ENCODE peak calls at places on chromosomes 3 and 15, in seven cellular contexts. Z, G, M, U, C, P and A are unnamed samples.

GRCh38 chr3:45582407-45582806 is 12.1 kb upstream of the LIMD1 start:
- DNase-seq in Z (no peak), G (no peak), M (peak; percentile 61), U (no peak), C (no peak), P (no peak), A (no peak)

GRCh38 chr15:96064351-96064756 is 266.1 kb upstream of the NR2F2 start:
- DNase-seq in Z (no peak), G (no peak), M (no peak), U (no peak), C (no peak), P (no peak), A (no peak)

GRCh38 chr3:69454204-69454787 is 68.4 kb upstream of the FRMD4B start:
- DNase-seq in Z (no peak), G (no peak), M (no peak), U (no peak), C (no peak), P (no peak), A (no peak)

GRCh38 chr15:86125775-86126174 is 46.1 kb downstream of the AGBL1 start:
- DNase-seq in Z (no peak), G (no peak), M (no peak), U (no peak), C (no peak), P (no peak), A (no peak)

GRCh38 chr3:100001514-100002270 is 112.6 kb downstream of the FILIP1L start:
- DNase-seq in Z (no peak), G (no peak), M (no peak), U (no peak), C (no peak), P (no peak), A (no peak)

GRCh38 chr3:12948371-12948770 is 107.0 kb upstream of the RPL32 start:
- DNase-seq in Z (no peak), G (no peak), M (no peak), U (no peak), C (no peak), P (no peak), A (no peak)

GRCh38 chr15:66713843-66714508 is 11.9 kb downstream of the SMAD6 start:
- DNase-seq in Z (no peak), G (no peak), M (no peak), U (no peak), C (no peak), P (no peak), A (no peak)

GRCh38 chr3:48727511-48727910 is 10.5 kb upstream of the IP6K2 start:
- DNase-seq in Z (no peak), G (no peak), M (no peak), U (no peak), C (no peak), P (no peak), A (no peak)

GRCh38 chr15:25245801-25246622 is 192.8 kb downstream of the UBE3A start:
- DNase-seq in Z (peak; percentile 23), G (no peak), M (peak; percentile 41), U (peak; percentile 2), C (peak; percentile 5), P (peak; percentile 3), A (peak; percentile 5)

GRCh38 chr15:52109559-52110451 is 2.8 kb downstream of the BCL2L10 start:
- DNase-seq in Z (no peak), G (no peak), M (no peak), U (no peak), C (no peak), P (no peak), A (no peak)

GRCh38 chr3:133038089-133038730 is at the start of gene TMEM108:
- DNase-seq in Z (peak; percentile 55), G (peak; percentile 81), M (peak; percentile 88), U (peak; percentile 79), C (peak; percentile 75), P (peak; percentile 57), A (peak; percentile 9)

GRCh38 chr3:183185696-183186095 is 23.2 kb upstream of the LAMP3 start:
- DNase-seq in Z (no peak), G (no peak), M (no peak), U (no peak), C (peak; percentile 42), P (no peak), A (no peak)

GRCh38 chr3:129824926-129825541 is 68.5 kb downstream of the TMCC1 start:
- DNase-seq in Z (peak; percentile 53), G (no peak), M (no peak), U (peak; percentile 46), C (peak; percentile 39), P (no peak), A (no peak)

GRCh38 chr15:39124155-39124924 is 456.5 kb upstream of the THBS1 start:
- DNase-seq in Z (no peak), G (no peak), M (no peak), U (no peak), C (no peak), P (no peak), A (no peak)

GRCh38 chr15:74172751-74173544 is 562 bp upstream of the ISLR start:
- DNase-seq in Z (peak; percentile 20), G (peak; percentile 34), M (peak; percentile 89), U (peak; percentile 84), C (no peak), P (peak; percentile 67), A (peak; percentile 88)

GRCh38 chr3:59839810-59840515 is 790.1 kb upstream of the CFAP20DC start:
- DNase-seq in Z (no peak), G (no peak), M (no peak), U (no peak), C (no peak), P (no peak), A (no peak)

GRCh38 chr15:38010390-38010789 is 76.0 kb downstream of the TMCO5A start:
- DNase-seq in Z (no peak), G (no peak), M (no peak), U (no peak), C (no peak), P (no peak), A (no peak)

GRCh38 chr3:8069981-8070380 is 431.6 kb upstream of the LMCD1 start:
- DNase-seq in Z (no peak), G (no peak), M (no peak), U (no peak), C (no peak), P (no peak), A (no peak)

GRCh38 chr3:109396811-109397210 is 59.5 kb upstream of the DPPA4 start:
- DNase-seq in Z (no peak), G (no peak), M (no peak), U (no peak), C (no peak), P (no peak), A (no peak)

GRCh38 chr3:107524214-107525100 is 1.7 kb downstream of the BBX start:
- DNase-seq in Z (peak; percentile 72), G (peak; percentile 50), M (peak; percentile 77), U (peak; percentile 58), C (peak; percentile 57), P (peak; percentile 39), A (peak; percentile 69)
- TF ChIP-seq POLR2A in Z (peak; percentile 30), G (no peak), M (no peak), U (no peak), C (no peak), P (no peak), A (no peak)

GRCh38 chr3:110419096-110419495 is 652.5 kb upstream of the NECTIN3 start:
- DNase-seq in Z (no peak), G (no peak), M (no peak), U (no peak), C (no peak), P (no peak), A (no peak)
- H3K27ac ChIP-seq in Z (no peak overlapping the region), G (no peak overlapping the region), M (no peak overlapping the region), U (no peak overlapping the region), C (no peak overlapping the region), P (no peak overlapping the region), A (no peak overlapping the region)

DNA sequence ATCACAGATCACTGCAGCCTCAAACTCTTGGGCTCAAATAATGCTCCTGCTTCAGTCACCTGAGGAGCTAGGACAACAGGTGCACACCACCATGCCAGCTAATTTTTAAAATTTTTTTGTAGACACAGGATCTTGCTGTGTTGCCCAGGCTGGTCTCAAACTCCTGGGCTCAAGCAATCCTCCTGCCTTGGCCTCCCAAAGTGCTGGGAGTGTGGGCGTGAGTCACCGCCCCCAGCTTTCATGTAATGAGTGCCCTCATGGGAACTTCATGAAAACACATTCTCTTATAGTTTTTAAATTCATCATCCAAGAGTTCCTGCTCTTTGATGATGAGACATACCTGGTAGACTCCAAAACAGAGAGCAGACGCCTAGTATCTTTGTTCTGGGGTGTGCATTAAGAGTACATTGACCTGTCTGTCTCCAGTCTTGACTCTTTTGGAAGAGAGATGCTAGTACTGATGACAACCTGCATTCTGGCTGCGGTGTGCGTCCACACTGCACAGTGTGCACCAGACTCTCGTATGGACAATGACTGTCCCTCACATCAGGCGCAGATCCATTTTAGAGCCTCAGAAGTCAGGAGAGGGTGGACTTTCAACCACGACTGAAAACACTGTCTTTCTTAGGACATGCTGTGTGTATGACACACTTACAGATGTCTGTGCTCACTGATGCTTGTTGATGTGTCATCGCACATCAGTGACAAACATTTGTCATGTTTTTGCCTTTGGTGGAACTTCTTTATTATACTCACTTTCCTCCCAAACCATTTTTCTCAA is 2.0 kb downstream of the NRROS start:
- DNase-seq in Z (no peak), G (no peak), M (no peak), U (no peak), C (no peak), P (no peak), A (no peak)
- TF ChIP-seq POLR2A in Z (no peak), G (no peak), M (no peak), U (no peak), C (no peak), P (no peak), A (no peak)

GRCh38 chr3:57105585-57105984 is 45.1 kb downstream of the SPATA12 start:
- DNase-seq in Z (no peak), G (no peak), M (no peak), U (no peak), C (no peak), P (no peak), A (no peak)

GRCh38 chr3:57095361-57095760 is 34.9 kb downstream of the SPATA12 start:
- DNase-seq in Z (no peak), G (no peak), M (no peak), U (no peak), C (no peak), P (no peak), A (no peak)

GRCh38 chr3:57097536-57097935 is 37.1 kb downstream of the SPATA12 start:
- DNase-seq in Z (no peak), G (no peak), M (no peak), U (no peak), C (no peak), P (no peak), A (no peak)

GRCh38 chr3:57098418-57099310 is 38.2 kb downstream of the SPATA12 start:
- DNase-seq in Z (no peak), G (no peak), M (no peak), U (no peak), C (no peak), P (no peak), A (no peak)

DNA sequence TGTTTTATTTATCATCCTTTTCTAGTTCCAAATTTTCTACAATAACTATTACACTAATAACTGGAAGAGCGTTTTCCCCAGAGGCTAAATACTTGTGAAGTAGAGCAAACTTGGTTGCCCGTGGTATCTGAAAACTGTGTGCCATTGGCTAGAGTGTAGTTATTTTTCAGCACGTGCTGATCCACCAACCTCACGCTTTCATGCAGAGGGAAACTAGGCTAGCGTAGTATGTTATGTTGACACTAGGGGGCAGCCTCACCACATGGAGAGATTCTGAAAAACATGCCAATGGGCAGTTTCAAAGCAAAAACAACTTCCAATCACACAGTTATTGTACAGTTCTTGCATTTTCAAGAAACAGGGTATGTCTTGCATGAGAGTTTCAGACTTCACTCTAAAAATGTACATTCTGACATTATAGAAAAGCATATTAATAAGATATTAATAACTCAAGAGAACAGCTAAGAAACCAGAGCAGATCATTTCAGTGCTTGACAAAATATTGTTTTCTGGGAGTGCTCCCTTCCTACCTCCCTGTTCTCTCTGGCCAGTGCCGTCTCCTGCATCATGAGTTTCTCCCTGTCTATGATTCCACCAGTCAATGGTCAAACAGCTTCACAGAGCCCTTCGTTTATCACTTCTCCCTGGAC is 39.7 kb downstream of the SPATA12 start:
- DNase-seq in Z (peak; percentile 66), G (peak; percentile 71), M (peak; percentile 85), U (peak; percentile 50), C (peak; percentile 72), P (peak; percentile 60), A (peak; percentile 85)
- H3K27ac ChIP-seq in Z (no peak overlapping the region), G (no peak overlapping the region), M (no peak overlapping the region), U (no peak overlapping the region), C (no peak overlapping the region), P (peak overlapping the region; percentile 16), A (no peak overlapping the region)